ENCODE peak calls at places on chromosomes 11 and 22, in four cellular contexts. B is NCI-H748 treated with DMSO at 0.1 percent for 48 hours; V is CD8-positive, alpha-beta memory T cell; S is NAMALWA. Q is an unnamed sample.

GRCh38 chr22:17228725-17229126 is 9.5 kb upstream of the ADA2 start:
- DNase-seq in S (no peak), B (no peak), V (no peak), Q (no peak)

GRCh38 chr11:96095884-96096301 is 172.0 kb upstream of the MTMR2 start:
- DNase-seq in S (no peak), V (no peak), B (no peak), Q (no peak)

GRCh38 chr11:14336507-14337503 is 22.2 kb downstream of the RRAS2 start:
- DNase-seq in S (no peak), B (no peak), V (no peak), Q (no peak)

GRCh38 chr22:31337178-31337577 is 9.0 kb downstream of the PATZ1 start:
- DNase-seq in B (no peak), S (no peak), V (no peak), Q (no peak)

GRCh38 chr11:19632435-19632834 is 80.2 kb upstream of the NAV2 start:
- DNase-seq in B (no peak), V (no peak), S (no peak), Q (no peak)

GRCh38 chr11:118434553-118435232 is 1.6 kb upstream of the KMT2A start:
- DNase-seq in B (peak; percentile 15), S (peak; percentile 86), V (peak; percentile 14), Q (peak; percentile 29)

GRCh38 chr11:126231725-126232459 is 20.3 kb downstream of the FAM118B start:
- DNase-seq in B (no peak), S (no peak), V (no peak), Q (no peak)

GRCh38 chr11:126490261-126490660 is 134.8 kb downstream of the ST3GAL4 start:
- DNase-seq in V (no peak), S (no peak), B (no peak), Q (no peak)

GRCh38 chr11:34162507-34162848 is 57.0 kb downstream of the NAT10 start:
- DNase-seq in S (no peak), V (no peak), B (no peak), Q (no peak)

GRCh38 chr11:125481531-125481930 is 14.5 kb downstream of the FEZ1 start:
- DNase-seq in S (no peak), V (no peak), B (no peak), Q (no peak)

GRCh38 chr11:95057959-95058358 is 8.7 kb downstream of the KDM4F start:
- DNase-seq in V (no peak), S (no peak), B (no peak), Q (no peak)

GRCh38 chr22:19289475-19290161 is 1.9 kb downstream of the CLTCL1 start:
- DNase-seq in B (no peak), V (no peak), S (no peak), Q (no peak)

GRCh38 chr22:43126506-43127165 is 16.1 kb downstream of the BIK start:
- DNase-seq in V (no peak), B (no peak), S (no peak), Q (no peak)